ENCODE peak calls at places on chromosome 12, in seven cellular contexts. S is neural crest cell; P is activated CD4-positive, CD25-positive, alpha-beta regulatory T cell treated with anti-CD3 and anti-CD28 coated beads, Interleukin-2, amount 50 U/mL, for 72 hours; K is stimulated activated CD4-positive, alpha-beta T cell treated with anti-CD3 and anti-CD28 coated beads, Interleukin-1b, Interleukin-23, amount 100 ng/mL, for 1 hour; Q is activated CD4-positive, alpha-beta T cell treated with anti-CD3 and anti-CD28 coated beads, Interleukin-2, amount 50 U/mL, for 48 hours; J is amygdala; E is nephron progenitor cell. R is an unnamed sample.

GRCh38 chr12:91651728-91652127 is 469.1 kb upstream of the DCN start:
- DNase-seq in S (no peak), P (no peak), K (no peak), Q (no peak), J (no peak), E (no peak), R (no peak)

GRCh38 chr12:123983822-123984485 is 10.9 kb downstream of the ZNF664 start:
- DNase-seq in S (no peak), P (no peak), K (no peak), Q (no peak), J (peak), E (peak), R (peak)

GRCh38 chr12:130603566-130603965 is 112.5 kb downstream of the RIMBP2 start:
- DNase-seq in S (no peak), P (no peak), K (no peak), Q (no peak), J (no peak), E (no peak), R (no peak)

GRCh38 chr12:25982416-25982815 is 23.9 kb downstream of the RASSF8 start:
- DNase-seq in S (no peak), P (no peak), K (no peak), Q (no peak), J (no peak), E (no peak), R (no peak)

GRCh38 chr12:55955800-55956508 is 9.9 kb downstream of the PMEL start:
- DNase-seq in S (no peak), P (no peak), K (no peak), Q (peak), J (no peak), E (no peak), R (no peak)

GRCh38 chr12:16606936-16607335 is 974 bp upstream of the LMO3 start:
- DNase-seq in S (peak), P (no peak), K (no peak), Q (no peak), J (no peak), E (no peak), R (no peak)

GRCh38 chr12:57889541-57889989 is 43.0 kb upstream of the CTDSP2 start:
- DNase-seq in S (no peak), P (no peak), K (no peak), Q (no peak), J (no peak), E (no peak), R (peak)

GRCh38 chr12:106122004-106122403 is 16.8 kb downstream of the NUAK1 start:
- DNase-seq in S (no peak), P (no peak), K (no peak), Q (no peak), J (no peak), E (no peak), R (no peak)

GRCh38 chr12:26112232-26112631 is 12.6 kb downstream of the BHLHE41 start:
- DNase-seq in S (no peak), P (no peak), K (no peak), Q (no peak), J (no peak), E (no peak), R (no peak)

GRCh38 chr12:58757422-58757821 is 162.9 kb downstream of the LRIG3 start:
- DNase-seq in S (no peak), P (no peak), K (no peak), Q (no peak), J (no peak), E (no peak), R (no peak)

GRCh38 chr12:120225852-120226640 is 25.1 kb upstream of the RPLP0 start:
- DNase-seq in S (no peak), P (no peak), K (no peak), Q (peak), J (no peak), E (no peak), R (no peak)

GRCh38 chr12:14138495-14138894 is 157.1 kb upstream of the GRIN2B start:
- DNase-seq in S (peak), P (no peak), K (no peak), Q (no peak), J (no peak), E (peak), R (no peak)